ENCODE peak calls at places on chromosomes 7 and 10, in four cellular contexts. N is fibroblast of lung, D is neural progenitor cell, C is cardiac muscle cell. L is an unnamed sample.

GRCh38 chr7:28315565-28316420 is 96.5 kb upstream of the CREB5 start:
- DNase-seq in C (peak; percentile 28), N (peak; percentile 75), D (no peak), L (peak; percentile 26)

GRCh38 chr10:6247041-6247712 is 44.4 kb downstream of the PFKFB3 start:
- DNase-seq in C (peak; percentile 78), D (no peak), N (peak; percentile 84), L (no peak)

GRCh38 chr7:94045566-94045965 is 41.4 kb upstream of the BET1 start:
- DNase-seq in D (no peak), C (no peak), N (no peak), L (no peak)

GRCh38 chr10:62259998-62260397 is 8.6 kb downstream of the RTKN2 start:
- DNase-seq in C (no peak), D (no peak), N (no peak), L (no peak)

GRCh38 chr7:44065431-44066110 is at the start of gene PGAM2:
- DNase-seq in D (peak; percentile 82), C (peak; percentile 45), N (no peak), L (peak; percentile 78)

GRCh38 chr7:92527300-92528187 is 776 bp downstream of the PEX1 start:
- DNase-seq in C (peak; percentile 54), D (peak; percentile 80), N (peak; percentile 55), L (peak; percentile 54)

GRCh38 chr7:127250312-127251047 is 2.3 kb downstream of the GRM8 start:
- DNase-seq in N (no peak), D (no peak), C (no peak), L (no peak)

GRCh38 chr7:69781412-69781846 is 183.2 kb downstream of the AUTS2 start:
- DNase-seq in N (peak; percentile 78), D (no peak), C (peak; percentile 69), L (peak; percentile 43)

GRCh38 chr10:43854042-43854441 is 205.4 kb upstream of the ZNF32 start:
- DNase-seq in C (peak; percentile 34), D (no peak), N (peak; percentile 77), L (no peak)

GRCh38 chr7:70952311-70952710 is 179.6 kb upstream of the GALNT17 start:
- DNase-seq in C (no peak), N (no peak), D (no peak), L (no peak)

GRCh38 chr10:124056337-124056980 is 36.9 kb downstream of the CHST15 start:
- DNase-seq in D (no peak), C (no peak), N (no peak), L (no peak)
- H3K4me1 ChIP-seq in D (peaks cover 9% of the 10 kb centered on the region), C (peaks cover 2% of the 10 kb centered on the region), N (no peaks in the 10 kb centered on the region), L (peaks cover 50% of the 10 kb centered on the region)

DNA sequence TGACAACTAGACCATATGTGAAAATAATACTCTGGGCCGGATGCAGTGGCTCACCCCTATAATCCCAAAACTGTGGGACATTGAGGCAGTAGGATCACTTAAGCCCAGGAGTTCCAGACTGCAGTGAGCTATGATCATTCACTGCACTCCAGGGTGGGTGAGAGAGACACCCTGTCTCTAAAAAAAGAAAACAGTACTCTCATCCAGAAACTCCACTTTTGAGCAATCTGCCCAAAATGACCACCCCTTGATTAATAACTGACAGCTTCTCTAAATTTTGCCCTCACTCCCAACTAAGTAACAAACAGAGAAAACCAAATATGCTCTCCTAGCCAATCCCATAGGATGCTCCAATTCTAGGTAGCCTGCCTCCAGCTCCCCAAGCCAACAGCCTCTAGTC is 62.5 kb upstream of the AKR1E2 start:
- DNase-seq in C (no peak), D (no peak), N (no peak), L (no peak)
- H3K4me3 ChIP-seq in C (no peak overlapping the region), D (no peak overlapping the region), N (peak overlapping the region; percentile 19), L (no peak overlapping the region)

GRCh38 chr7:139771001-139771956 is 6.5 kb downstream of the HIPK2 start:
- DNase-seq in C (peak; percentile 84), N (peak; percentile 90), D (no peak), L (no peak)
- H3K4me1 ChIP-seq in C (peaks cover 50% of the 10 kb centered on the region), N (peaks cover 20% of the 10 kb centered on the region), D (peaks cover 5% of the 10 kb centered on the region), L (peaks cover 6% of the 10 kb centered on the region)

DNA sequence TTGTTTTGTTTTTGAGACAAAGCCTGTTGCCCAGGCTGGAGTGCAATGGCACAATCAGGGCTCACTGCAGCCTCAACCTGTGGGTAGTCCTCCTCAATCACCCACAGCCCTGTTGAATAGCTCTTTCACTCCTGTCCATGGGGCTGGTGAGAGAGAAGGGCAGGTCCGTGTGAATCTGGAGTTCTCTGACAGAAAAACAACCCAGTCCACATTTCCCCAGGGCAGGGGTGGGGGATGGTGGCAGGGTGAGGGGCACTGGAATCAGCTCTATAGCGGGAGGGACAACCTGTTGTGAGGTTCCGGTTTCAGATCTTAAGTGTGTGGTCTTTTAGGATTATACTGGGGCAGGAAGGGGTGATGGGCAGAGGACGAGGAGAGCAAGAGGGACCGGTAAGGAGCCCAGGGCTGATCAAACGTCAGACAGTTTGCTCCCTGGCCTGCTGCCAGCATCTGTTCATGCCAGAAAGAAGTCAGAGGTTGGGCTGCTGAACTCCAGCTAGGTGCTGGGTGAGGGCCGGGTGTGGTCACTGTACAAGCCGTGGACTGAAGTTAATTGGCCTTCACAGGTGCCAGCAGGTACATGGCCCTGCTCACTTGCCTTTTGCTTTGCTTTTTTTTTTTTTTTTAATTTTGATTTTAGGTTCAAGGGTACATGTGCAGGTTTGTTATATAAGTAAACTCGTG is 33.2 kb upstream of the MKRN1 start:
- DNase-seq in D (no peak), C (peak; percentile 12), N (no peak), L (peak; percentile 59)
- H3K4me3 ChIP-seq in D (no peak overlapping the region), C (no peak overlapping the region), N (no peak overlapping the region), L (no peak overlapping the region)

GRCh38 chr10:69961864-69962745 is 90.5 kb upstream of the MACROH2A2 start:
- DNase-seq in N (no peak), C (no peak), D (no peak), L (no peak)

GRCh38 chr10:69965086-69965485 is 87.6 kb upstream of the MACROH2A2 start:
- DNase-seq in D (no peak), N (no peak), C (no peak), L (no peak)

GRCh38 chr10:69963178-69963834 is 89.3 kb upstream of the MACROH2A2 start:
- DNase-seq in C (no peak), N (no peak), D (no peak), L (no peak)

GRCh38 chr10:69962746-69963135 is 89.9 kb upstream of the MACROH2A2 start:
- DNase-seq in N (no peak), D (no peak), C (no peak), L (no peak)

GRCh38 chr10:69963835-69964710 is 88.6 kb upstream of the MACROH2A2 start:
- DNase-seq in N (no peak), D (no peak), C (no peak), L (no peak)
- H3K4me1 ChIP-seq in N (peaks cover 6% of the 10 kb centered on the region), D (peaks cover 4% of the 10 kb centered on the region), C (no peaks in the 10 kb centered on the region), L (no peaks in the 10 kb centered on the region)

GRCh38 chr10:131453772-131454634 is 142.5 kb upstream of the TCERG1L start:
- DNase-seq in C (peak; percentile 62), D (peak; percentile 89), N (no peak), L (peak; percentile 71)
- H3K4me3 ChIP-seq in C (no peak overlapping the region), D (peak overlapping the region; percentile 36), N (no peak overlapping the region), L (no peak overlapping the region)

GRCh38 chr10:119368581-119368980 is 161.2 kb downstream of the GRK5 start:
- DNase-seq in N (no peak), C (no peak), D (no peak), L (no peak)
- H3K4me1 ChIP-seq in N (peaks cover 65% of the 10 kb centered on the region), C (peaks cover 16% of the 10 kb centered on the region), D (peaks cover 28% of the 10 kb centered on the region), L (peaks cover 77% of the 10 kb centered on the region)

GRCh38 chr10:96509017-96509641 is 4.6 kb downstream of the TLL2 start:
- DNase-seq in C (peak; percentile 16), D (peak; percentile 58), N (peak; percentile 95), L (no peak)

GRCh38 chr10:96511044-96511945 is 2.4 kb downstream of the TLL2 start:
- DNase-seq in N (no peak), D (peak; percentile 79), C (peak; percentile 28), L (peak; percentile 55)

GRCh38 chr10:96513686-96514551 is at the start of gene TLL2:
- DNase-seq in D (peak; percentile 96), C (peak; percentile 92), N (peak; percentile 91), L (peak; percentile 91)

GRCh38 chr10:96512997-96513685 is 585 bp downstream of the TLL2 start:
- DNase-seq in N (peak; percentile 21), C (peak; percentile 32), D (peak; percentile 55), L (peak; percentile 13)

GRCh38 chr10:96512524-96512991 is 1.2 kb downstream of the TLL2 start:
- DNase-seq in D (peak; percentile 76), C (peak; percentile 26), N (peak; percentile 39), L (peak; percentile 58)
- H3K4me3 ChIP-seq in D (peak overlapping the region; percentile 67), C (peak overlapping the region; percentile 33), N (peak overlapping the region; percentile 54), L (no peak overlapping the region)

L was measured in thyroid gland.